ENCODE peak calls at places on chromosome 7, in four cellular contexts. One of them, this sample, is unnamed. For H3K4me1, the result is how much of the 10 kb centered on the place peaks cover.

GRCh38 chr7:92246363-92247101 is 758 bp downstream of the ANKIB1 start:
- DNase-seq in pancreas: peak
- DNase-seq in IMR-90: peak
- DNase-seq in kidney: no peak
- DNase-seq in this sample: peak

GRCh38 chr7:140867467-140868314 is 57.0 kb downstream of the BRAF start:
- DNase-seq in pancreas: no peak
- DNase-seq in IMR-90: no peak
- DNase-seq in kidney: no peak
- DNase-seq in this sample: no peak

GRCh38 chr7:96224682-96225081 is 97.2 kb downstream of the SLC25A13 start:
- DNase-seq in kidney: no peak
- DNase-seq in pancreas: no peak
- DNase-seq in IMR-90: no peak
- DNase-seq in this sample: no peak

GRCh38 chr7:49781996-49782395 is 8.6 kb downstream of the VWC2 start:
- DNase-seq in pancreas: no peak
- DNase-seq in IMR-90: no peak
- DNase-seq in kidney: no peak
- DNase-seq in this sample: no peak

GRCh38 chr7:43584200-43584586 is 1.3 kb downstream of the STK17A start:
- DNase-seq in pancreas: no peak
- DNase-seq in IMR-90: peak
- DNase-seq in kidney: no peak
- DNase-seq in this sample: no peak

GRCh38 chr7:141563956-141564623 is 12.9 kb downstream of the AGK start:
- DNase-seq in kidney: no peak
- DNase-seq in pancreas: no peak
- DNase-seq in IMR-90: no peak
- DNase-seq in this sample: no peak

GRCh38 chr7:104127204-104127603 is 80.6 kb downstream of the ORC5 start:
- DNase-seq in IMR-90: no peak
- DNase-seq in pancreas: no peak
- DNase-seq in kidney: no peak
- DNase-seq in this sample: no peak

GRCh38 chr7:1758417-1758858 is 88.4 kb downstream of the ELFN1 start:
- DNase-seq in IMR-90: peak
- DNase-seq in pancreas: no peak
- DNase-seq in kidney: peak
- DNase-seq in this sample: peak

GRCh38 chr7:98949336-98950044 is 71.2 kb downstream of the TRRAP start:
- DNase-seq in IMR-90: no peak
- DNase-seq in pancreas: no peak
- DNase-seq in kidney: no peak
- DNase-seq in this sample: no peak

GRCh38 chr7:111312966-111313365 is 222.0 kb downstream of the LRRN3 start:
- DNase-seq in IMR-90: peak
- DNase-seq in pancreas: no peak
- DNase-seq in kidney: no peak
- DNase-seq in this sample: no peak

GRCh38 chr7:149171894-149172533 is 23.3 kb upstream of the ZNF282 start:
- DNase-seq in IMR-90: peak
- DNase-seq in kidney: no peak
- DNase-seq in pancreas: no peak
- DNase-seq in this sample: no peak

GRCh38 chr7:136251826-136252225 is 274.7 kb upstream of the MTPN start:
- DNase-seq in pancreas: no peak
- DNase-seq in IMR-90: no peak
- DNase-seq in kidney: no peak
- DNase-seq in this sample: no peak

GRCh38 chr7:3285652-3286051 is 15.4 kb upstream of the SDK1 start:
- DNase-seq in kidney: no peak
- DNase-seq in pancreas: no peak
- DNase-seq in IMR-90: no peak
- DNase-seq in this sample: no peak

GRCh38 chr7:184768-185264 is 7.6 kb upstream of the FAM20C start:
- DNase-seq in IMR-90: no peak
- DNase-seq in kidney: no peak
- DNase-seq in pancreas: no peak
- DNase-seq in this sample: no peak

GRCh38 chr7:114345494-114345893 is 69.1 kb upstream of the FOXP2 start:
- DNase-seq in kidney: no peak
- DNase-seq in IMR-90: peak
- DNase-seq in pancreas: no peak
- DNase-seq in this sample: no peak

GRCh38 chr7:1255083-1255816 is 22.6 kb downstream of the UNCX start:
- DNase-seq in IMR-90: no peak
- DNase-seq in kidney: peak
- DNase-seq in pancreas: no peak
- DNase-seq in this sample: peak

GRCh38 chr7:30897770-30898169 is 13.9 kb upstream of the AQP1 start:
- DNase-seq in pancreas: no peak
- DNase-seq in IMR-90: no peak
- DNase-seq in kidney: no peak
- DNase-seq in this sample: no peak

GRCh38 chr7:90312745-90313144 is 8.4 kb downstream of the FAM237B start:
- DNase-seq in kidney: no peak
- DNase-seq in pancreas: no peak
- DNase-seq in IMR-90: no peak
- DNase-seq in this sample: no peak

GRCh38 chr7:140732436-140732835 is 35.9 kb downstream of the NDUFB2 start:
- DNase-seq in kidney: no peak
- DNase-seq in pancreas: no peak
- DNase-seq in IMR-90: no peak
- DNase-seq in this sample: no peak

GRCh38 chr7:26385240-26385639 is 93.6 kb downstream of the SNX10 start:
- DNase-seq in kidney: no peak
- DNase-seq in IMR-90: no peak
- DNase-seq in pancreas: no peak
- DNase-seq in this sample: no peak

GRCh38 chr7:101947899-101948298 is 130.5 kb downstream of the CUX1 start:
- DNase-seq in IMR-90: no peak
- DNase-seq in pancreas: peak
- DNase-seq in kidney: no peak
- DNase-seq in this sample: no peak

GRCh38 chr7:92945840-92946239 is 109.5 kb upstream of the CDK6 start:
- DNase-seq in kidney: no peak
- DNase-seq in IMR-90: no peak
- DNase-seq in pancreas: no peak
- DNase-seq in this sample: no peak

GRCh38 chr7:21059069-21059468 is 272.4 kb upstream of the SP8 start:
- DNase-seq in kidney: no peak
- DNase-seq in pancreas: no peak
- DNase-seq in IMR-90: no peak
- DNase-seq in this sample: no peak

GRCh38 chr7:63900394-63901203 is 98.0 kb upstream of the ZNF722 start:
- DNase-seq in pancreas: peak
- DNase-seq in kidney: peak
- DNase-seq in IMR-90: no peak
- DNase-seq in this sample: peak

GRCh38 chr7:1843271-1843861 is 173.3 kb downstream of the ELFN1 start:
- DNase-seq in IMR-90: peak
- DNase-seq in pancreas: peak
- DNase-seq in kidney: peak
- DNase-seq in this sample: peak

GRCh38 chr7:5448378-5449042 is 24.9 kb upstream of the TNRC18 start:
- DNase-seq in IMR-90: no peak
- DNase-seq in kidney: no peak
- DNase-seq in pancreas: no peak
- DNase-seq in this sample: no peak

GRCh38 chr7:73718905-73719805 is at the start of gene STX1A:
- DNase-seq in IMR-90: peak
- DNase-seq in pancreas: no peak
- DNase-seq in kidney: peak
- DNase-seq in this sample: peak

GRCh38 chr7:34652784-34653183 is 5.2 kb upstream of the NPSR1 start:
- DNase-seq in pancreas: no peak
- DNase-seq in kidney: no peak
- DNase-seq in IMR-90: no peak
- DNase-seq in this sample: no peak

GRCh38 chr7:151178236-151178635 is 8.8 kb downstream of the ASB10 start:
- DNase-seq in kidney: no peak
- DNase-seq in IMR-90: no peak
- DNase-seq in pancreas: no peak
- DNase-seq in this sample: no peak

GRCh38 chr7:132436121-132436520 is 140.1 kb downstream of the PLXNA4 start:
- DNase-seq in IMR-90: no peak
- DNase-seq in pancreas: no peak
- DNase-seq in kidney: no peak
- DNase-seq in this sample: no peak

GRCh38 chr7:94183289-94183749 is 179.2 kb upstream of the BET1 start:
- DNase-seq in kidney: peak
- DNase-seq in IMR-90: peak
- DNase-seq in pancreas: no peak
- DNase-seq in this sample: peak

GRCh38 chr7:98240961-98241673 is 10.9 kb downstream of the TECPR1 start:
- DNase-seq in IMR-90: peak
- DNase-seq in kidney: no peak
- DNase-seq in pancreas: peak
- DNase-seq in this sample: no peak

GRCh38 chr7:17640730-17641377 is 299.4 kb downstream of the SNX13 start:
- DNase-seq in IMR-90: peak
- DNase-seq in pancreas: no peak
- DNase-seq in kidney: no peak
- DNase-seq in this sample: no peak

GRCh38 chr7:38630720-38631673 is at the start of gene AMPH:
- DNase-seq in IMR-90: peak
- DNase-seq in kidney: peak
- DNase-seq in pancreas: peak
- DNase-seq in this sample: peak

GRCh38 chr7:20275637-20276036 is 55.1 kb upstream of the ITGB8 start:
- DNase-seq in kidney: no peak
- DNase-seq in pancreas: no peak
- DNase-seq in IMR-90: peak
- DNase-seq in this sample: no peak

GRCh38 chr7:44981035-44981706 is 2.4 kb upstream of the MYO1G start:
- DNase-seq in kidney: peak
- DNase-seq in pancreas: no peak
- DNase-seq in IMR-90: no peak
- DNase-seq in this sample: no peak

GRCh38 chr7:44979481-44980392 is 922 bp upstream of the MYO1G start:
- DNase-seq in pancreas: no peak
- DNase-seq in kidney: peak
- DNase-seq in IMR-90: no peak
- DNase-seq in this sample: no peak

GRCh38 chr7:44978511-44979366 is at the start of gene MYO1G:
- DNase-seq in IMR-90: no peak
- DNase-seq in kidney: peak
- DNase-seq in pancreas: no peak
- DNase-seq in this sample: peak

GRCh38 chr7:44982535-44982923 is 3.7 kb upstream of the MYO1G start:
- DNase-seq in pancreas: no peak
- DNase-seq in kidney: no peak
- DNase-seq in IMR-90: no peak
- DNase-seq in this sample: no peak

GRCh38 chr7:44980393-44981034 is 1.7 kb upstream of the MYO1G start:
- DNase-seq in kidney: peak
- DNase-seq in pancreas: no peak
- DNase-seq in IMR-90: peak
- DNase-seq in this sample: no peak
- H3K4me1 ChIP-seq in kidney: under half
- H3K4me1 ChIP-seq in pancreas: under half
- H3K4me1 ChIP-seq in IMR-90: under half
- H3K4me1 ChIP-seq in this sample: half or more

GRCh38 chr7:127844707-127845331 is 186.4 kb downstream of the LRRC4 start:
- DNase-seq in pancreas: peak
- DNase-seq in kidney: no peak
- DNase-seq in IMR-90: peak
- DNase-seq in this sample: no peak
- H3K4me1 ChIP-seq in pancreas: under half
- H3K4me1 ChIP-seq in kidney: under half
- H3K4me1 ChIP-seq in IMR-90: under half
- H3K4me1 ChIP-seq in this sample: under half

GRCh38 chr7:105989686-105990085 is 26.6 kb downstream of the CDHR3 start:
- DNase-seq in IMR-90: no peak
- DNase-seq in kidney: no peak
- DNase-seq in pancreas: no peak
- DNase-seq in this sample: no peak

GRCh38 chr7:105990141-105990540 is 27.1 kb downstream of the CDHR3 start:
- DNase-seq in kidney: no peak
- DNase-seq in IMR-90: no peak
- DNase-seq in pancreas: no peak
- DNase-seq in this sample: no peak

GRCh38 chr7:105985821-105986220 is 22.8 kb downstream of the CDHR3 start:
- DNase-seq in pancreas: no peak
- DNase-seq in kidney: no peak
- DNase-seq in IMR-90: no peak
- DNase-seq in this sample: no peak

GRCh38 chr7:105990726-105991465 is 27.8 kb downstream of the CDHR3 start:
- DNase-seq in kidney: no peak
- DNase-seq in IMR-90: no peak
- DNase-seq in pancreas: no peak
- DNase-seq in this sample: no peak

DNA sequence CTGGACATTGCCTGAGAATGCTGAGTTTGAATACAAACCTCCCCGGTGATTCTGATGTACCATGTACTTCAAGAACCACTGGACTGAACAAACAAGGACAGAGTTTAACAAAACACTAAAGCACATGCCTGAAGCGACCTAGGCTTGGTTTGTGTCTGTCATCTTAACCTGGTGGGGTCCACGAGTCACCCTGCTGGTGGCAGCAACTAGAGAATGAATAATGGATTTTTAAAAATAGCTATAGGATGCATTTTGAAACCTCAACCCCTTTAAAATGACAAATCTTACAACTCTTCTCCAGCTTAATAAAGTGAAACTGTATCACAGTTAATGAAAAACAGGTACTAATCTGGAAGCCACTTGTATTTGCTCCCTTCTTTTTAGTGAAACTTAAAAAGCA is 25.2 kb downstream of the CDHR3 start:
- DNase-seq in kidney: no peak
- DNase-seq in IMR-90: no peak
- DNase-seq in pancreas: no peak
- DNase-seq in this sample: no peak
- H3K4me1 ChIP-seq in kidney: under half
- H3K4me1 ChIP-seq in IMR-90: under half
- H3K4me1 ChIP-seq in pancreas: under half
- H3K4me1 ChIP-seq in this sample: under half

GRCh38 chr7:64951250-64951848 is 39.5 kb downstream of the ZNF117 start:
- DNase-seq in IMR-90: peak
- DNase-seq in kidney: no peak
- DNase-seq in pancreas: no peak
- DNase-seq in this sample: no peak
- H3K4me1 ChIP-seq in IMR-90: under half
- H3K4me1 ChIP-seq in kidney: under half
- H3K4me1 ChIP-seq in pancreas: under half
- H3K4me1 ChIP-seq in this sample: under half

GRCh38 chr7:24328050-24328449 is 44.1 kb downstream of the NPY start:
- DNase-seq in kidney: no peak
- DNase-seq in pancreas: no peak
- DNase-seq in IMR-90: no peak
- DNase-seq in this sample: peak
- H3K4me1 ChIP-seq in kidney: under half
- H3K4me1 ChIP-seq in pancreas: under half
- H3K4me1 ChIP-seq in IMR-90: under half
- H3K4me1 ChIP-seq in this sample: under half